ENCODE peak calls at places on chromosomes 7 and 10, in six cellular contexts. One of them, this sample, is unnamed.
A peak's percentile ranks its signal among the peaks of the same experiment; 100 is the strongest.

GRCh38 chr10:114068054-114068707 is 24.5 kb downstream of the ADRB1 start:
- DNase-seq in IMR-90: no peak
- DNase-seq in tibial artery: no peak
- DNase-seq in CD8-positive, alpha-beta T cell: no peak
- DNase-seq in MM.1S: peak; percentile 20
- DNase-seq in lower lobe of right lung: no peak
- DNase-seq in this sample: no peak

GRCh38 chr7:74153736-74154135 is 20.4 kb upstream of the EIF4H start:
- DNase-seq in IMR-90: no peak
- DNase-seq in tibial artery: no peak
- DNase-seq in CD8-positive, alpha-beta T cell: no peak
- DNase-seq in MM.1S: no peak
- DNase-seq in lower lobe of right lung: no peak
- DNase-seq in this sample: no peak

GRCh38 chr10:29668628-29669027 is 33.9 kb upstream of the SVIL start:
- DNase-seq in IMR-90: peak; percentile 47
- DNase-seq in tibial artery: no peak
- DNase-seq in CD8-positive, alpha-beta T cell: no peak
- DNase-seq in MM.1S: no peak
- DNase-seq in lower lobe of right lung: no peak
- DNase-seq in this sample: no peak

GRCh38 chr7:102125127-102125561 is 161.5 kb upstream of the SH2B2 start:
- DNase-seq in IMR-90: peak; percentile 93
- DNase-seq in tibial artery: peak; percentile 77
- DNase-seq in CD8-positive, alpha-beta T cell: no peak
- DNase-seq in MM.1S: no peak
- DNase-seq in lower lobe of right lung: peak; percentile 90
- DNase-seq in this sample: no peak

GRCh38 chr7:141220263-141220662 is 146.4 kb downstream of the TMEM178B start:
- DNase-seq in IMR-90: no peak
- DNase-seq in tibial artery: no peak
- DNase-seq in CD8-positive, alpha-beta T cell: no peak
- DNase-seq in MM.1S: no peak
- DNase-seq in lower lobe of right lung: no peak
- DNase-seq in this sample: peak; percentile 53

GRCh38 chr10:50421026-50421719 is 169.9 kb upstream of the ASAH2 start:
- DNase-seq in IMR-90: peak; percentile 21
- DNase-seq in tibial artery: peak; percentile 30
- DNase-seq in CD8-positive, alpha-beta T cell: no peak
- DNase-seq in MM.1S: peak; percentile 48
- DNase-seq in lower lobe of right lung: peak; percentile 49
- DNase-seq in this sample: peak; percentile 5

GRCh38 chr7:96414931-96415292 is 93.0 kb upstream of the SLC25A13 start:
- DNase-seq in IMR-90: peak; percentile 30
- DNase-seq in tibial artery: no peak
- DNase-seq in CD8-positive, alpha-beta T cell: no peak
- DNase-seq in MM.1S: peak; percentile 63
- DNase-seq in lower lobe of right lung: no peak
- DNase-seq in this sample: peak; percentile 66

GRCh38 chr7:113710310-113711106 is 208.3 kb downstream of the PPP1R3A start:
- DNase-seq in IMR-90: peak; percentile 83
- DNase-seq in tibial artery: no peak
- DNase-seq in CD8-positive, alpha-beta T cell: no peak
- DNase-seq in MM.1S: peak; percentile 93
- DNase-seq in lower lobe of right lung: no peak
- DNase-seq in this sample: peak; percentile 69

GRCh38 chr10:69819713-69820506 is 18.2 kb downstream of the COL13A1 start:
- DNase-seq in IMR-90: peak; percentile 46
- DNase-seq in tibial artery: no peak
- DNase-seq in CD8-positive, alpha-beta T cell: no peak
- DNase-seq in MM.1S: no peak
- DNase-seq in lower lobe of right lung: no peak
- DNase-seq in this sample: no peak

GRCh38 chr7:80940539-80941205 is 21.8 kb upstream of the SEMA3C start:
- DNase-seq in IMR-90: peak; percentile 11
- DNase-seq in tibial artery: no peak
- DNase-seq in CD8-positive, alpha-beta T cell: no peak
- DNase-seq in MM.1S: no peak
- DNase-seq in lower lobe of right lung: no peak
- DNase-seq in this sample: no peak

GRCh38 chr7:33725111-33725510 is 180.2 kb upstream of the BMPER start:
- DNase-seq in IMR-90: no peak
- DNase-seq in tibial artery: no peak
- DNase-seq in CD8-positive, alpha-beta T cell: no peak
- DNase-seq in MM.1S: no peak
- DNase-seq in lower lobe of right lung: no peak
- DNase-seq in this sample: no peak

GRCh38 chr10:28991326-28991725 is 297.5 kb upstream of the LYZL1 start:
- DNase-seq in IMR-90: peak; percentile 78
- DNase-seq in tibial artery: no peak
- DNase-seq in CD8-positive, alpha-beta T cell: no peak
- DNase-seq in MM.1S: no peak
- DNase-seq in lower lobe of right lung: peak; percentile 55
- DNase-seq in this sample: no peak

GRCh38 chr7:51295435-51296269 is 21.0 kb downstream of the COBL start:
- DNase-seq in IMR-90: no peak
- DNase-seq in tibial artery: no peak
- DNase-seq in CD8-positive, alpha-beta T cell: no peak
- DNase-seq in MM.1S: no peak
- DNase-seq in lower lobe of right lung: no peak
- DNase-seq in this sample: no peak

GRCh38 chr7:55996856-55997500 is 32.6 kb downstream of the NIPSNAP2 start:
- DNase-seq in IMR-90: no peak
- DNase-seq in tibial artery: no peak
- DNase-seq in CD8-positive, alpha-beta T cell: no peak
- DNase-seq in MM.1S: no peak
- DNase-seq in lower lobe of right lung: no peak
- DNase-seq in this sample: no peak

GRCh38 chr10:104143829-104144228 is 21.9 kb downstream of the SFR1 start:
- DNase-seq in IMR-90: no peak
- DNase-seq in tibial artery: no peak
- DNase-seq in CD8-positive, alpha-beta T cell: no peak
- DNase-seq in MM.1S: no peak
- DNase-seq in lower lobe of right lung: no peak
- DNase-seq in this sample: no peak

GRCh38 chr10:104142081-104142480 is 20.1 kb downstream of the SFR1 start:
- DNase-seq in IMR-90: no peak
- DNase-seq in tibial artery: no peak
- DNase-seq in CD8-positive, alpha-beta T cell: no peak
- DNase-seq in MM.1S: no peak
- DNase-seq in lower lobe of right lung: no peak
- DNase-seq in this sample: no peak

GRCh38 chr10:104138131-104138530 is 16.2 kb downstream of the SFR1 start:
- DNase-seq in IMR-90: no peak
- DNase-seq in tibial artery: no peak
- DNase-seq in CD8-positive, alpha-beta T cell: no peak
- DNase-seq in MM.1S: no peak
- DNase-seq in lower lobe of right lung: no peak
- DNase-seq in this sample: no peak

DNA sequence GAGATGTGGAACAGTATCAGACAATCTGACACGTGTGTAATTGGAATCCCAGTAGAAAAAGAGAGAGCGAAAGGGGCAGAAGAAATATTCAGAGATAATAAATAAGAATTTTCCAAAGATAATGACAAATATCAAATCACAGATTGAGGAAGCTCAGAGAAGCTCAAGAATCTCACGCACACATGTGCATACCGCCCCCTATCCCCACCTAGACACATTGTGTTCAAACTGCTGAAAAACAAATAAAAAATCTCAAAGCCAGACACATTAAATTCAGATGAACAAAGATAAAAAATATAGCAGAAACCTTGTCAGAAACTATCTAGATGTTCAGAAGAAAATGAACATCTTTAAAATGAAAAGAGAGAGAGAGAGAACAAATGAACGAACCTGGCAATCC is 17.2 kb downstream of the SFR1 start:
- DNase-seq in IMR-90: no peak
- DNase-seq in tibial artery: no peak
- DNase-seq in CD8-positive, alpha-beta T cell: no peak
- DNase-seq in MM.1S: no peak
- DNase-seq in lower lobe of right lung: no peak
- DNase-seq in this sample: no peak
- TF ChIP-seq CTCF in IMR-90: no peak
- TF ChIP-seq CTCF in tibial artery: no peak
- TF ChIP-seq CTCF in CD8-positive, alpha-beta T cell: peak; percentile 35
- TF ChIP-seq CTCF in MM.1S: peak; percentile 49
- TF ChIP-seq CTCF in lower lobe of right lung: no peak
- TF ChIP-seq CTCF in this sample: peak; percentile 34

DNA sequence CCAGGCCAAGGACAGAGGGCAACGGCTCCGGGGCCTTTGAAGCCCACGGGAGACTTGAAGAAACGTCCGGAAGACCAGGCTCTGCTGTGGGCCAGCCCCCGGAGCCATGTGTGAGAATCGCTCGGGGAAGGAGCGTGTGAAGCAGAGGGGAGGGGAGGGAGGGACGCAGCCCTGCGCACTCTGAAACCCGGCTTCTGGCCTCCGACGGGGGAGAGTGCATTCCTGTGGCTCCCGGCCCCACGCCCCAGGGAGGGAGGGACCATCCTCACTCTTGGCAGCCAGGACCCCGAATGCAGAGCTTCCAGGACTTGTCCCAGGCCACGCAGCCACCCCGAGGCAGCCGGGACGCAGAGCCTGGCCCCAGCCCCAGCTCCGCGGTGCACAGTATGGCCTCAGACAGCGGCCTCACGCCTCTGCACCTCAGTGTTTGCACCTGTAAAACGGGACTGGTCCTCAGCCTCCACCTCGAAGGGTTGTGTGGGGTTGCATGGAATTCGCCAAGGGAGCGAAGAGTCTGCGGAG is 67.4 kb downstream of the PDGFA start:
- DNase-seq in IMR-90: peak; percentile 49
- DNase-seq in tibial artery: no peak
- DNase-seq in CD8-positive, alpha-beta T cell: no peak
- DNase-seq in MM.1S: no peak
- DNase-seq in lower lobe of right lung: no peak
- DNase-seq in this sample: no peak
- H3K27me3 ChIP-seq in IMR-90: peaks cover 32% of the 10 kb centered on the region
- H3K27me3 ChIP-seq in tibial artery: no peaks in the 10 kb centered on the region
- H3K27me3 ChIP-seq in CD8-positive, alpha-beta T cell: no peaks in the 10 kb centered on the region
- H3K27me3 ChIP-seq in MM.1S: no peaks in the 10 kb centered on the region
- H3K27me3 ChIP-seq in lower lobe of right lung: peaks cover 21% of the 10 kb centered on the region
- H3K27me3 ChIP-seq in this sample: no peaks in the 10 kb centered on the region

GRCh38 chr7:142812437-142813215 is 41.9 kb downstream of the PRSS2 start:
- DNase-seq in IMR-90: no peak
- DNase-seq in tibial artery: no peak
- DNase-seq in CD8-positive, alpha-beta T cell: no peak
- DNase-seq in MM.1S: no peak
- DNase-seq in lower lobe of right lung: no peak
- DNase-seq in this sample: no peak
- H3K4me3 ChIP-seq in IMR-90: no peak overlapping the region
- H3K4me3 ChIP-seq in tibial artery: no peak overlapping the region
- H3K4me3 ChIP-seq in CD8-positive, alpha-beta T cell: no peak overlapping the region
- H3K4me3 ChIP-seq in MM.1S: no peak overlapping the region
- H3K4me3 ChIP-seq in lower lobe of right lung: no peak overlapping the region
- H3K4me3 ChIP-seq in this sample: no peak overlapping the region

GRCh38 chr7:106367018-106367420 is 82.2 kb upstream of the NAMPT start:
- DNase-seq in IMR-90: peak; percentile 22
- DNase-seq in tibial artery: no peak
- DNase-seq in CD8-positive, alpha-beta T cell: no peak
- DNase-seq in MM.1S: no peak
- DNase-seq in lower lobe of right lung: peak; percentile 48
- DNase-seq in this sample: peak; percentile 24
- TF ChIP-seq CTCF in IMR-90: peak; percentile 58
- TF ChIP-seq CTCF in tibial artery: peak; percentile 7
- TF ChIP-seq CTCF in CD8-positive, alpha-beta T cell: no peak
- TF ChIP-seq CTCF in MM.1S: peak; percentile 53
- TF ChIP-seq CTCF in lower lobe of right lung: peak; percentile 22
- TF ChIP-seq CTCF in this sample: peak; percentile 66

GRCh38 chr10:78179886-78180285 is 146.2 kb downstream of the RPS24 start:
- DNase-seq in IMR-90: no peak
- DNase-seq in tibial artery: no peak
- DNase-seq in CD8-positive, alpha-beta T cell: no peak
- DNase-seq in MM.1S: no peak
- DNase-seq in lower lobe of right lung: no peak
- DNase-seq in this sample: no peak
- H3K27me3 ChIP-seq in IMR-90: peaks cover 15% of the 10 kb centered on the region
- H3K27me3 ChIP-seq in tibial artery: no peaks in the 10 kb centered on the region
- H3K27me3 ChIP-seq in CD8-positive, alpha-beta T cell: no peaks in the 10 kb centered on the region
- H3K27me3 ChIP-seq in MM.1S: no peaks in the 10 kb centered on the region
- H3K27me3 ChIP-seq in lower lobe of right lung: no peaks in the 10 kb centered on the region
- H3K27me3 ChIP-seq in this sample: no peaks in the 10 kb centered on the region

GRCh38 chr10:3624367-3624766 is 160.6 kb downstream of the KLF6 start:
- DNase-seq in IMR-90: peak; percentile 88
- DNase-seq in tibial artery: no peak
- DNase-seq in CD8-positive, alpha-beta T cell: no peak
- DNase-seq in MM.1S: no peak
- DNase-seq in lower lobe of right lung: no peak
- DNase-seq in this sample: no peak

GRCh38 chr10:3622427-3622826 is 162.6 kb downstream of the KLF6 start:
- DNase-seq in IMR-90: no peak
- DNase-seq in tibial artery: no peak
- DNase-seq in CD8-positive, alpha-beta T cell: no peak
- DNase-seq in MM.1S: no peak
- DNase-seq in lower lobe of right lung: no peak
- DNase-seq in this sample: no peak

GRCh38 chr10:3620818-3621217 is 164.2 kb downstream of the KLF6 start:
- DNase-seq in IMR-90: no peak
- DNase-seq in tibial artery: no peak
- DNase-seq in CD8-positive, alpha-beta T cell: no peak
- DNase-seq in MM.1S: no peak
- DNase-seq in lower lobe of right lung: no peak
- DNase-seq in this sample: no peak

GRCh38 chr10:3623746-3624145 is 161.3 kb downstream of the KLF6 start:
- DNase-seq in IMR-90: peak; percentile 87
- DNase-seq in tibial artery: no peak
- DNase-seq in CD8-positive, alpha-beta T cell: no peak
- DNase-seq in MM.1S: no peak
- DNase-seq in lower lobe of right lung: no peak
- DNase-seq in this sample: no peak

GRCh38 chr10:3622845-3623621 is 162.0 kb downstream of the KLF6 start:
- DNase-seq in IMR-90: peak; percentile 55
- DNase-seq in tibial artery: no peak
- DNase-seq in CD8-positive, alpha-beta T cell: no peak
- DNase-seq in MM.1S: peak; percentile 23
- DNase-seq in lower lobe of right lung: no peak
- DNase-seq in this sample: no peak
- H3K4me3 ChIP-seq in IMR-90: no peak overlapping the region
- H3K4me3 ChIP-seq in tibial artery: no peak overlapping the region
- H3K4me3 ChIP-seq in CD8-positive, alpha-beta T cell: no peak overlapping the region
- H3K4me3 ChIP-seq in MM.1S: no peak overlapping the region
- H3K4me3 ChIP-seq in lower lobe of right lung: no peak overlapping the region
- H3K4me3 ChIP-seq in this sample: no peak overlapping the region

GRCh38 chr7:127901895-127902703 is 129.1 kb downstream of the LRRC4 start:
- DNase-seq in IMR-90: no peak
- DNase-seq in tibial artery: no peak
- DNase-seq in CD8-positive, alpha-beta T cell: no peak
- DNase-seq in MM.1S: peak; percentile 40
- DNase-seq in lower lobe of right lung: no peak
- DNase-seq in this sample: no peak
- TF ChIP-seq CTCF in IMR-90: no peak
- TF ChIP-seq CTCF in tibial artery: no peak
- TF ChIP-seq CTCF in CD8-positive, alpha-beta T cell: no peak
- TF ChIP-seq CTCF in MM.1S: no peak
- TF ChIP-seq CTCF in lower lobe of right lung: no peak
- TF ChIP-seq CTCF in this sample: no peak

GRCh38 chr10:1548596-1548995 is 188.7 kb downstream of the ADARB2 start:
- DNase-seq in IMR-90: no peak
- DNase-seq in tibial artery: no peak
- DNase-seq in CD8-positive, alpha-beta T cell: no peak
- DNase-seq in MM.1S: no peak
- DNase-seq in lower lobe of right lung: no peak
- DNase-seq in this sample: no peak
- H3K27me3 ChIP-seq in IMR-90: no peaks in the 10 kb centered on the region
- H3K27me3 ChIP-seq in tibial artery: no peaks in the 10 kb centered on the region
- H3K27me3 ChIP-seq in CD8-positive, alpha-beta T cell: no peaks in the 10 kb centered on the region
- H3K27me3 ChIP-seq in MM.1S: no peaks in the 10 kb centered on the region
- H3K27me3 ChIP-seq in lower lobe of right lung: no peaks in the 10 kb centered on the region
- H3K27me3 ChIP-seq in this sample: peaks cover 14% of the 10 kb centered on the region